ENCODE peak calls at places on chromosomes 11 and 22, in five cellular contexts. A is kidney, C is astrocyte, Z is fibroblast of lung, O is IMR-90. T is an unnamed sample.
A peak's percentile ranks its signal among the peaks of the same experiment; 100 is the strongest.

GRCh38 chr11:73862971-73863370 is 13.7 kb downstream of the COA4 start:
- DNase-seq in A (no peak), C (no peak), Z (no peak), O (no peak), T (no peak)

GRCh38 chr11:2930705-2931415 is 1.6 kb upstream of the PHLDA2 start:
- DNase-seq in A (peak; percentile 94), C (no peak), Z (peak; percentile 28), O (peak; percentile 23), T (peak; percentile 95)

GRCh38 chr11:107198490-107199007 is 180.3 kb upstream of the GUCY1A2 start:
- DNase-seq in A (no peak), C (peak; percentile 44), Z (no peak), O (no peak), T (no peak)

GRCh38 chr11:27468643-27469332 is 3.8 kb downstream of the LGR4 start:
- DNase-seq in A (no peak), C (peak; percentile 75), Z (no peak), O (peak; percentile 29), T (peak; percentile 40)

GRCh38 chr11:971731-972365 is 46.2 kb downstream of the AP2A2 start:
- DNase-seq in A (no peak), C (no peak), Z (no peak), O (no peak), T (no peak)

GRCh38 chr11:111729441-111729840 is 36.7 kb downstream of the PPP2R1B start:
- DNase-seq in A (no peak), C (no peak), Z (peak; percentile 49), O (peak; percentile 43), T (no peak)

GRCh38 chr11:61270354-61271070 is 24.6 kb downstream of the VWCE start:
- DNase-seq in A (no peak), C (peak; percentile 24), Z (peak; percentile 47), O (peak; percentile 76), T (no peak)

GRCh38 chr22:22746963-22747933 is 102.8 kb downstream of the GGTLC2 start:
- DNase-seq in A (no peak), C (no peak), Z (no peak), O (no peak), T (no peak)

GRCh38 chr22:48488611-48489456 is 1338.8 kb downstream of the BRD1 start:
- DNase-seq in A (no peak), C (no peak), Z (no peak), O (no peak), T (no peak)

DNA sequence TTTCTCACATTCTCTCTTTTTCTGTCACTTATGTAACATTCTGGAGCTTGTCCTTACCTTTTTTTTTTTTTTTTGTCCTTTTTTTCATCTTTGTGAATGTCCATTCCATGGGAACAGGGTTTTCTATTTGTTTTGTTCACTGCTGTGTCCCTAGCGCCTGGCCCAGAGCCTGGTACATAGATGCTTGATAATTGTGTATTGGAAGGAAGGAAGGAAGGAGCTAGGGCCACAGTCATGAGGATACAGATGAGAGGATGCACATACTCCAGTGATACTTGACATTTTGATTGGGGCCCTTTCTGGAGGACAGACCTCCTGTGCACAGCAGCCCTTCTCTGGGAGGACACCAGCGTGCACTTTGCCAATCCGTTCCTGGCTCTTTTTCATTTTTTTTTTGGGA is 68.9 kb downstream of the KIAA1671 start:
- DNase-seq in A (no peak), C (no peak), Z (no peak), O (no peak), T (no peak)
- H3K9ac ChIP-seq in A (no peak overlapping the region), C (no peak overlapping the region), Z (no peak overlapping the region), O (no peak overlapping the region), T (no peak overlapping the region)

GRCh38 chr11:84437129-84438123 is 1151.3 kb upstream of the CCDC90B start:
- DNase-seq in A (peak; percentile 73), C (no peak), Z (no peak), O (no peak), T (peak; percentile 15)
- H3K4me3 ChIP-seq in A (no peak overlapping the region), C (peak overlapping the region; percentile 41), Z (no peak overlapping the region), O (no peak overlapping the region), T (no peak overlapping the region)

GRCh38 chr11:44727114-44727372 is 281 bp downstream of the TSPAN18 start:
- DNase-seq in A (no peak), C (no peak), Z (no peak), O (no peak), T (no peak)
- H3K9ac ChIP-seq in A (peak overlapping the region; percentile 19), C (peak overlapping the region; percentile 27), Z (no peak overlapping the region), O (no peak overlapping the region), T (peak overlapping the region; percentile 72)

GRCh38 chr11:35144103-35144741 is 5.3 kb downstream of the CD44 start:
- DNase-seq in A (no peak), C (peak; percentile 84), Z (peak; percentile 73), O (peak; percentile 84), T (no peak)
- H3K4me3 ChIP-seq in A (no peak overlapping the region), C (peak overlapping the region; percentile 91), Z (peak overlapping the region; percentile 99), O (peak overlapping the region; percentile 9), T (no peak overlapping the region)

DNA sequence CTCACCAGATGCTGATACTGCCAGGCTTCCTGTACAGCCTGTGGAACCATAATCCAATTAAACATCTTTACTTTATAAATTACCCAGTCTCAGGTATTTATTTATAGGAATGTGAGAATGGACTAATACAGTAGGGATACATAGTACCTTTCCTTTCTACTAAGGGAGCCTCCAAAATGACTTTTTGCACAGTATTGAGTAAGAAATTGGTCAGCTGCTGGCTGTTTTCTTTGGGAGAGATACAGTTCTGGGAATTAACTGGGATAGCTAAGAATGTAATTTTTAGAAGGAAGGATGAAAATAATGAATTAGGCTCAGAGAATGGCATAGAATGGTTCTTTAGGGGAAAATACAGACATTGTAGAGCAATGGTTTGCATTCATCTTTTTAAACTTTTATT is 426.0 kb upstream of the DDI1 start:
- DNase-seq in A (no peak), C (no peak), Z (peak; percentile 36), O (no peak), T (no peak)
- H3K9ac ChIP-seq in A (no peak overlapping the region), C (no peak overlapping the region), Z (no peak overlapping the region), O (no peak overlapping the region), T (no peak overlapping the region)

GRCh38 chr22:32576553-32577255 is 102.1 kb downstream of the FBXO7 start:
- DNase-seq in A (no peak), C (no peak), Z (no peak), O (no peak), T (no peak)

GRCh38 chr22:32574957-32575893 is 100.6 kb downstream of the FBXO7 start:
- DNase-seq in A (no peak), C (no peak), Z (peak; percentile 52), O (no peak), T (no peak)

GRCh38 chr22:32573991-32574390 is 99.4 kb downstream of the FBXO7 start:
- DNase-seq in A (no peak), C (no peak), Z (no peak), O (no peak), T (no peak)

GRCh38 chr22:32572741-32573140 is 98.1 kb downstream of the FBXO7 start:
- DNase-seq in A (no peak), C (no peak), Z (peak; percentile 82), O (peak; percentile 43), T (no peak)

GRCh38 chr22:32574397-32574796 is 99.8 kb downstream of the FBXO7 start:
- DNase-seq in A (no peak), C (no peak), Z (no peak), O (no peak), T (no peak)
- H3K4me3 ChIP-seq in A (no peak overlapping the region), C (no peak overlapping the region), Z (no peak overlapping the region), O (no peak overlapping the region), T (no peak overlapping the region)

T was measured in colonic mucosa.